ENCODE peak calls at places on chromosomes 7 and 10, in six cellular contexts. One of them, this sample, is unnamed.
A peak's percentile ranks its signal among the peaks of the same experiment; 100 is the strongest.

GRCh38 chr10:1516492-1517224 is 220.7 kb downstream of the ADARB2 start:
- DNase-seq in transverse colon: no peak
- DNase-seq in suprapubic skin: no peak
- DNase-seq in ovary: no peak
- DNase-seq in HepG2: no peak
- DNase-seq in sigmoid colon: no peak
- DNase-seq in this sample: no peak

GRCh38 chr7:45219130-45219529 is 61.5 kb downstream of the RAMP3 start:
- DNase-seq in HepG2: no peak
- DNase-seq in suprapubic skin: no peak
- DNase-seq in transverse colon: no peak
- DNase-seq in sigmoid colon: no peak
- DNase-seq in ovary: no peak
- DNase-seq in this sample: no peak

GRCh38 chr10:1180836-1181235 is 124.7 kb downstream of the WDR37 start:
- DNase-seq in ovary: no peak
- DNase-seq in suprapubic skin: peak; percentile 5
- DNase-seq in sigmoid colon: peak; percentile 42
- DNase-seq in HepG2: no peak
- DNase-seq in transverse colon: no peak
- DNase-seq in this sample: no peak

GRCh38 chr7:65907501-65908198 is 34.8 kb downstream of the VKORC1L1 start:
- DNase-seq in transverse colon: no peak
- DNase-seq in sigmoid colon: no peak
- DNase-seq in HepG2: peak; percentile 34
- DNase-seq in suprapubic skin: no peak
- DNase-seq in ovary: no peak
- DNase-seq in this sample: no peak

GRCh38 chr7:73599916-73600315 is 21.5 kb upstream of the TBL2 start:
- DNase-seq in ovary: no peak
- DNase-seq in transverse colon: no peak
- DNase-seq in suprapubic skin: no peak
- DNase-seq in sigmoid colon: no peak
- DNase-seq in HepG2: no peak
- DNase-seq in this sample: no peak

GRCh38 chr10:71575934-71576801 is 143.4 kb downstream of the C10orf105 start:
- DNase-seq in ovary: no peak
- DNase-seq in suprapubic skin: no peak
- DNase-seq in HepG2: no peak
- DNase-seq in sigmoid colon: no peak
- DNase-seq in transverse colon: no peak
- DNase-seq in this sample: no peak

GRCh38 chr7:28626629-28627262 is 214.4 kb downstream of the CREB5 start:
- DNase-seq in transverse colon: no peak
- DNase-seq in suprapubic skin: no peak
- DNase-seq in sigmoid colon: no peak
- DNase-seq in ovary: no peak
- DNase-seq in HepG2: peak; percentile 25
- DNase-seq in this sample: no peak

GRCh38 chr10:69499726-69500689 is 48.7 kb downstream of the TSPAN15 start:
- DNase-seq in ovary: no peak
- DNase-seq in transverse colon: no peak
- DNase-seq in HepG2: no peak
- DNase-seq in suprapubic skin: no peak
- DNase-seq in sigmoid colon: peak; percentile 54
- DNase-seq in this sample: no peak

GRCh38 chr7:27144799-27145166 is 1.3 kb upstream of the HOXA5 start:
- DNase-seq in sigmoid colon: peak; percentile 65
- DNase-seq in ovary: no peak
- DNase-seq in transverse colon: peak; percentile 24
- DNase-seq in HepG2: no peak
- DNase-seq in suprapubic skin: no peak
- DNase-seq in this sample: no peak

GRCh38 chr10:3020881-3021280 is 46.5 kb upstream of the PFKP start:
- DNase-seq in suprapubic skin: no peak
- DNase-seq in transverse colon: no peak
- DNase-seq in ovary: no peak
- DNase-seq in HepG2: no peak
- DNase-seq in sigmoid colon: no peak
- DNase-seq in this sample: no peak

GRCh38 chr7:86914468-86915054 is 144.9 kb downstream of the ELAPOR2 start:
- DNase-seq in suprapubic skin: no peak
- DNase-seq in transverse colon: no peak
- DNase-seq in ovary: no peak
- DNase-seq in sigmoid colon: no peak
- DNase-seq in HepG2: peak; percentile 10
- DNase-seq in this sample: no peak

GRCh38 chr10:47024046-47024322 is 112.8 kb downstream of the PTPN20 start:
- DNase-seq in sigmoid colon: no peak
- DNase-seq in suprapubic skin: no peak
- DNase-seq in HepG2: no peak
- DNase-seq in ovary: no peak
- DNase-seq in transverse colon: no peak
- DNase-seq in this sample: no peak

GRCh38 chr10:113704637-113705343 is 25.1 kb downstream of the CASP7 start:
- DNase-seq in sigmoid colon: no peak
- DNase-seq in ovary: no peak
- DNase-seq in HepG2: peak; percentile 27
- DNase-seq in suprapubic skin: no peak
- DNase-seq in transverse colon: no peak
- DNase-seq in this sample: no peak

GRCh38 chr7:55081854-55082603 is 63.2 kb downstream of the EGFR start:
- DNase-seq in transverse colon: no peak
- DNase-seq in sigmoid colon: no peak
- DNase-seq in ovary: no peak
- DNase-seq in HepG2: no peak
- DNase-seq in suprapubic skin: no peak
- DNase-seq in this sample: no peak

GRCh38 chr7:151429555-151430331 is 10.2 kb downstream of the CRYGN start:
- DNase-seq in ovary: peak; percentile 19
- DNase-seq in HepG2: no peak
- DNase-seq in suprapubic skin: no peak
- DNase-seq in transverse colon: peak; percentile 35
- DNase-seq in sigmoid colon: peak; percentile 59
- DNase-seq in this sample: no peak

GRCh38 chr10:119541459-119542356 is 811 bp downstream of the RGS10 start:
- DNase-seq in suprapubic skin: no peak
- DNase-seq in HepG2: no peak
- DNase-seq in ovary: peak; percentile 53
- DNase-seq in sigmoid colon: peak; percentile 74
- DNase-seq in transverse colon: peak; percentile 28
- DNase-seq in this sample: no peak

GRCh38 chr7:128164061-128164954 is 76.8 kb upstream of the LEP start:
- DNase-seq in suprapubic skin: no peak
- DNase-seq in transverse colon: no peak
- DNase-seq in sigmoid colon: no peak
- DNase-seq in ovary: no peak
- DNase-seq in HepG2: no peak
- DNase-seq in this sample: no peak

DNA sequence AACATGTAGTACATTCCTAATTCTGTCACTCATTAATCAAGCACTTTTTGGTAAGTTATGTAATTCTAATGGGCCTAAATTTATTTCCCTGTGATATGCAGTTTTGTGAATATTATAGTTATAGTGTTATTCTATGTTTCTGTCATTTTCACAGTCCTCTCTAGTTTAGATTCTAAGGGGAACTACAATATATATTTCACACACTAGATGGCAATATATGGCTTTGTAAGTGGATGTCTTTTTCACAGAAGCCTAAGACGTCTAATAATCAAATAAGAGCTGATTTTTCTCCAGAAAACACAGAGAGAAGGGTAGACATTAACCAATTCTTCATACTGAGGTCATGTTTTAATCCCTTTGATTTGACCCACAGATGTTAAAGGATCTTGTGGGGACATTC is 18.0 kb downstream of the RNLS start:
- DNase-seq in ovary: no peak
- DNase-seq in suprapubic skin: no peak
- DNase-seq in sigmoid colon: no peak
- DNase-seq in HepG2: no peak
- DNase-seq in transverse colon: no peak
- DNase-seq in this sample: no peak
- TF ChIP-seq CTCF in ovary: no peak
- TF ChIP-seq CTCF in suprapubic skin: no peak
- TF ChIP-seq CTCF in sigmoid colon: peak; percentile 17
- TF ChIP-seq CTCF in HepG2: no peak
- TF ChIP-seq CTCF in transverse colon: peak; percentile 27
- TF ChIP-seq CTCF in this sample: peak; percentile 38

GRCh38 chr10:102393411-102394078 is 2.0 kb upstream of the NFKB2 start:
- DNase-seq in suprapubic skin: no peak
- DNase-seq in HepG2: no peak
- DNase-seq in sigmoid colon: no peak
- DNase-seq in transverse colon: no peak
- DNase-seq in ovary: no peak
- DNase-seq in this sample: no peak

GRCh38 chr10:102394801-102395676 is 466 bp upstream of the NFKB2 start:
- DNase-seq in ovary: peak; percentile 95
- DNase-seq in HepG2: peak; percentile 65
- DNase-seq in suprapubic skin: peak; percentile 95
- DNase-seq in sigmoid colon: peak; percentile 96
- DNase-seq in transverse colon: peak; percentile 92
- DNase-seq in this sample: peak; percentile 89

GRCh38 chr10:102395677-102396197 is at the start of gene NFKB2:
- DNase-seq in transverse colon: no peak
- DNase-seq in ovary: no peak
- DNase-seq in suprapubic skin: no peak
- DNase-seq in sigmoid colon: no peak
- DNase-seq in HepG2: no peak
- DNase-seq in this sample: no peak

GRCh38 chr10:102392306-102392705 is 3.2 kb upstream of the NFKB2 start:
- DNase-seq in HepG2: no peak
- DNase-seq in transverse colon: no peak
- DNase-seq in sigmoid colon: no peak
- DNase-seq in ovary: no peak
- DNase-seq in suprapubic skin: no peak
- DNase-seq in this sample: no peak

GRCh38 chr10:102394079-102394800 is 1.3 kb upstream of the NFKB2 start:
- DNase-seq in transverse colon: peak; percentile 97
- DNase-seq in ovary: peak; percentile 92
- DNase-seq in sigmoid colon: peak; percentile 98
- DNase-seq in suprapubic skin: peak; percentile 98
- DNase-seq in HepG2: peak; percentile 85
- DNase-seq in this sample: peak; percentile 89
- TF ChIP-seq EP300 in transverse colon: peak; percentile 50
- TF ChIP-seq EP300 in ovary: peak; percentile 71
- TF ChIP-seq EP300 in sigmoid colon: peak; percentile 92
- TF ChIP-seq EP300 in suprapubic skin: no peak
- TF ChIP-seq EP300 in HepG2: no peak
- TF ChIP-seq EP300 in this sample: peak; percentile 91

DNA sequence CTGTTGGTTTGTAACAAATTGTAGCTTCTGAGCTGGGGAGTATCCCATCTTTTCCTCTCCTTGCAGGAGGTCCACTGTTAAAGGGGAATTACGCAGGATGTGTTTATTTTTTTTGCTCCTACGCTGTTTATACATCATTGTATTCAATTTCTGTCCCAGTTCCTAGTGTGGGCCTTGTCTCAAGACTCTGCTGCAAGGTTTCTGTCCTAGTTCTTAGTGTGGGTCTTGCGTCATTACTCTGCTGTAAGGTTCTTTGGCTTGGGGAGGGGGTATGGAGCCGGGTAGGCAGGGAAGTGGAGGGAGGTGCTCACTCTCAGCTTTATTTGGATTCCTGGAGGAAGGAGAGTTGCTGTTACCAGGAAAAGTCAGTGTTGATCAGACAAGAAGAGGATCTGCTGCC is 64.0 kb upstream of the TRIM8 start:
- DNase-seq in transverse colon: no peak
- DNase-seq in suprapubic skin: no peak
- DNase-seq in sigmoid colon: no peak
- DNase-seq in ovary: no peak
- DNase-seq in HepG2: no peak
- DNase-seq in this sample: no peak
- H3K4me1 ChIP-seq in transverse colon: peaks cover 24% of the 10 kb centered on the region
- H3K4me1 ChIP-seq in suprapubic skin: peaks cover 27% of the 10 kb centered on the region
- H3K4me1 ChIP-seq in sigmoid colon: peaks cover 22% of the 10 kb centered on the region
- H3K4me1 ChIP-seq in ovary: peaks cover 8% of the 10 kb centered on the region
- H3K4me1 ChIP-seq in HepG2: peaks cover 6% of the 10 kb centered on the region
- H3K4me1 ChIP-seq in this sample: peaks cover 58% of the 10 kb centered on the region

GRCh38 chr7:99196536-99197288 is 11.2 kb downstream of the KPNA7 start:
- DNase-seq in sigmoid colon: no peak
- DNase-seq in HepG2: no peak
- DNase-seq in ovary: no peak
- DNase-seq in suprapubic skin: no peak
- DNase-seq in transverse colon: no peak
- DNase-seq in this sample: no peak
- TF ChIP-seq CTCF in sigmoid colon: no peak
- TF ChIP-seq CTCF in HepG2: no peak
- TF ChIP-seq CTCF in ovary: no peak
- TF ChIP-seq CTCF in suprapubic skin: no peak
- TF ChIP-seq CTCF in transverse colon: no peak
- TF ChIP-seq CTCF in this sample: no peak